ENCODE peak calls at places on chromosomes 11 and 22, in four cellular contexts. E is MM.1S, O is fibroblast of mammary gland, Z is cardiac fibroblast. D is an unnamed sample.

GRCh38 chr11:84865791-84866535 is 761.2 kb downstream of the DLG2 start:
- DNase-seq in E (no peak), Z (no peak), O (peak; percentile 32), D (peak; percentile 24)

GRCh38 chr22:24578355-24579241 is 14.3 kb downstream of the LRRC75B start:
- DNase-seq in E (no peak), Z (no peak), O (no peak), D (peak; percentile 86)

GRCh38 chr11:76266269-76266668 is 60.0 kb upstream of the WNT11 start:
- DNase-seq in E (no peak), O (peak; percentile 84), Z (peak; percentile 89), D (peak; percentile 76)

GRCh38 chr22:29309332-29310064 is 3.0 kb downstream of the GAS2L1 start:
- DNase-seq in Z (no peak), E (no peak), O (no peak), D (no peak)

GRCh38 chr22:25420471-25420924 is 144.0 kb upstream of the GRK3 start:
- DNase-seq in O (no peak), Z (no peak), E (no peak), D (no peak)

GRCh38 chr11:68263444-68264035 is 8.2 kb downstream of the C11orf24 start:
- DNase-seq in Z (no peak), O (peak; percentile 12), E (no peak), D (no peak)

GRCh38 chr11:126588630-126589491 is 233.4 kb downstream of the ST3GAL4 start:
- DNase-seq in O (no peak), Z (no peak), E (no peak), D (no peak)

GRCh38 chr22:27480487-27480886 is 321.1 kb downstream of the MN1 start:
- DNase-seq in Z (no peak), O (no peak), E (no peak), D (no peak)

GRCh38 chr11:23252426-23252825 is 392.2 kb upstream of the CCDC179 start:
- DNase-seq in Z (no peak), E (no peak), O (no peak), D (no peak)

GRCh38 chr11:2186669-2187266 is 15.2 kb upstream of the TH start:
- DNase-seq in E (peak; percentile 30), Z (peak; percentile 26), O (no peak), D (no peak)

GRCh38 chr11:57290288-57290687 is 34.5 kb downstream of the TNKS1BP1 start:
- DNase-seq in Z (peak; percentile 68), O (peak; percentile 68), E (no peak), D (peak; percentile 24)

GRCh38 chr11:63765688-63766241 is 2.8 kb downstream of the ZFTA start:
- DNase-seq in Z (no peak), O (no peak), E (no peak), D (no peak)
- H3K4me3 ChIP-seq in Z (no peak overlapping the region), O (no peak overlapping the region), E (no peak overlapping the region), D (no peak overlapping the region)

GRCh38 chr11:66652651-66653050 is 14.1 kb downstream of the RBM4 start:
- DNase-seq in O (no peak), E (no peak), Z (no peak), D (no peak)
- H3K4me3 ChIP-seq in O (no peak overlapping the region), E (no peak overlapping the region), Z (no peak overlapping the region), D (no peak overlapping the region)

GRCh38 chr11:35515224-35515623 is 10.2 kb downstream of the PAMR1 start:
- DNase-seq in O (peak; percentile 85), Z (peak; percentile 84), E (no peak), D (peak; percentile 74)
- H3K4me3 ChIP-seq in O (no peak overlapping the region), Z (no peak overlapping the region), E (no peak overlapping the region), D (no peak overlapping the region)

GRCh38 chr11:270451-271208 is 7.6 kb upstream of the NLRP6 start:
- DNase-seq in E (no peak), O (no peak), Z (no peak), D (no peak)
- H3K4me3 ChIP-seq in E (no peak overlapping the region), O (no peak overlapping the region), Z (no peak overlapping the region), D (no peak overlapping the region)

GRCh38 chr11:62603072-62603408 is 1.4 kb upstream of the MTA2 start:
- DNase-seq in E (no peak), Z (no peak), O (no peak), D (no peak)
- H3K4me3 ChIP-seq in E (no peak overlapping the region), Z (no peak overlapping the region), O (peak overlapping the region; percentile 89), D (peak overlapping the region; percentile 92)

DNA sequence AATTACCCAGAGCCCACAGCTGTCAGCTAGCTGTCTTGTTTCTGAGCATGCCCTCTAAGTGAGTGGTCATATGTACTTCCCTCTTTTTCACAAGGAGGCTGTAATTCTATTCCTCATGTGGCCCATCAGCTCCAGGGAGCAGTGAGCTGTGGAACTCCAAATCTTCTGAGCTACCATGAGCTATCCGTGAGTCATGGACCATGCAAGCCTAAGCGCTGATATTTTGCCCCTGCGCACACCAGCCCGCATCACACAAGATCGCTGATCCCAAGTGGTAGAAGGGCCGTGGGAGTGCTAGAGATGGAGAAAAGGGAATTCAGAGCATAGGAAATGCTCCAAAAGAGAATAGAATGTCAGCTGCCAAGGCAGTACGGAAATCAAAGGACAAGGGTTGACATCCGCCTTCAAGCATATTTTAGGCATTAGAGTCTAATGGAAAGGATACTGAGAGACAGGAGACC is 5.5 kb downstream of the FJX1 start:
- DNase-seq in Z (peak; percentile 92), O (peak; percentile 90), E (no peak), D (no peak)
- H3K4me3 ChIP-seq in Z (no peak overlapping the region), O (no peak overlapping the region), E (no peak overlapping the region), D (no peak overlapping the region)

GRCh38 chr11:119108857-119109221 is 1.7 kb downstream of the C2CD2L start:
- DNase-seq in E (no peak), O (no peak), Z (no peak), D (no peak)

GRCh38 chr11:119111361-119111925 is 4.3 kb downstream of the C2CD2L start:
- DNase-seq in Z (no peak), E (no peak), O (no peak), D (no peak)

GRCh38 chr11:119110439-119110838 is 3.3 kb downstream of the C2CD2L start:
- DNase-seq in E (no peak), O (no peak), Z (no peak), D (no peak)

GRCh38 chr11:119108151-119108856 is 1.2 kb downstream of the C2CD2L start:
- DNase-seq in E (peak; percentile 72), O (peak; percentile 14), Z (peak; percentile 33), D (peak; percentile 27)

DNA sequence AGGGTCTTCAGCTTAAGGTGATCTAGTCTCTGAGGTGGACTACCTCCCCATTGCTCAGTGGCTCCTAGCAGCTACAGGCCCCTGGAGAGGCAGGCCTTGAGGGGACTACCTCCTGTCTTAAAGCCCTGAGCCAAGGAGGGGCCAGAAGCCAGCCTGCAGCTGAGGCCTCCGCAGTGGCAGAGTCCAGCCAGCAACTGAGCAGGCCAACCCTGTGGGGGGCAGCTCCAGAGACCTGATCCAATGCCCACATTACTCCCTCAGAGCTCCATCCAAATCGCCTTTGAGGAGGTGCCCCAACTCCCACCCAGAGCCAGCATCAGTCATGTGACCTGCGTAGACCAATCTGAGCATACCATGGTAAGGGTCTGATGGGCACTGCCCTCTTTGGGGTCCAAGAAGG is 2.7 kb downstream of the C2CD2L start:
- DNase-seq in Z (no peak), O (no peak), E (no peak), D (no peak)
- H3K4me3 ChIP-seq in Z (no peak overlapping the region), O (no peak overlapping the region), E (no peak overlapping the region), D (no peak overlapping the region)

DNA sequence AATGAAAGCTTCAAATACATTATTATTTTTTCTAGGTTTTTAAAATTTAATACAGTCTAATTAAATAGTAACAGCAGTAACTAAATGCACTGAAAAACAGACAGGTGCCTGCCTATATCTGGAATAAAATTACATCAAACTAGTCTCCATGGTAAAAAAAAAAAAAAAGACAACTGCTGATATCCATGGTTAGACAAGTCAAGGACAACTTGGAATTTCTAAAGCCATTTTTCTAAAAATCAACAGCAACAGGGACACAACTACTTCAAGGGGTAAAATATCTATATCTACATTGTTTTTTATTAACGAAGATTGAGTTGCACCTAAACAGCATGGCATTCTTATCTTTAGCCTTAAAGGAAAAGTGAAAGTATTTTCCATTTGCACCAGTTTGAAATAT is 74.7 kb upstream of the VPREB1 start:
- DNase-seq in E (no peak), Z (no peak), O (no peak), D (no peak)
- H3K4me3 ChIP-seq in E (no peak overlapping the region), Z (no peak overlapping the region), O (no peak overlapping the region), D (no peak overlapping the region)

GRCh38 chr11:83174008-83174407 is 17.1 kb downstream of the PCF11 start:
- DNase-seq in O (no peak), E (peak; percentile 69), Z (no peak), D (no peak)

GRCh38 chr11:83168756-83169155 is 11.8 kb downstream of the PCF11 start:
- DNase-seq in E (no peak), O (no peak), Z (no peak), D (no peak)

GRCh38 chr11:83175815-83176214 is 17.7 kb upstream of the ANKRD42 start:
- DNase-seq in O (no peak), Z (no peak), E (no peak), D (no peak)

GRCh38 chr11:83172551-83172950 is 15.6 kb downstream of the PCF11 start:
- DNase-seq in E (no peak), Z (no peak), O (no peak), D (no peak)
- H3K4me3 ChIP-seq in E (no peak overlapping the region), Z (no peak overlapping the region), O (no peak overlapping the region), D (no peak overlapping the region)

GRCh38 chr11:129374993-129375721 is 491 bp upstream of the BARX2 start:
- DNase-seq in O (no peak), E (peak; percentile 96), Z (peak; percentile 16), D (peak; percentile 3)

GRCh38 chr11:129377739-129378138 is 2.1 kb downstream of the BARX2 start:
- DNase-seq in E (no peak), Z (no peak), O (no peak), D (no peak)

GRCh38 chr11:129375731-129376657 is at the start of gene BARX2:
- DNase-seq in Z (peak; percentile 70), E (peak; percentile 79), O (peak; percentile 64), D (peak; percentile 60)

GRCh38 chr11:129374081-129374992 is 1.3 kb upstream of the BARX2 start:
- DNase-seq in O (no peak), Z (no peak), E (peak; percentile 73), D (no peak)

DNA sequence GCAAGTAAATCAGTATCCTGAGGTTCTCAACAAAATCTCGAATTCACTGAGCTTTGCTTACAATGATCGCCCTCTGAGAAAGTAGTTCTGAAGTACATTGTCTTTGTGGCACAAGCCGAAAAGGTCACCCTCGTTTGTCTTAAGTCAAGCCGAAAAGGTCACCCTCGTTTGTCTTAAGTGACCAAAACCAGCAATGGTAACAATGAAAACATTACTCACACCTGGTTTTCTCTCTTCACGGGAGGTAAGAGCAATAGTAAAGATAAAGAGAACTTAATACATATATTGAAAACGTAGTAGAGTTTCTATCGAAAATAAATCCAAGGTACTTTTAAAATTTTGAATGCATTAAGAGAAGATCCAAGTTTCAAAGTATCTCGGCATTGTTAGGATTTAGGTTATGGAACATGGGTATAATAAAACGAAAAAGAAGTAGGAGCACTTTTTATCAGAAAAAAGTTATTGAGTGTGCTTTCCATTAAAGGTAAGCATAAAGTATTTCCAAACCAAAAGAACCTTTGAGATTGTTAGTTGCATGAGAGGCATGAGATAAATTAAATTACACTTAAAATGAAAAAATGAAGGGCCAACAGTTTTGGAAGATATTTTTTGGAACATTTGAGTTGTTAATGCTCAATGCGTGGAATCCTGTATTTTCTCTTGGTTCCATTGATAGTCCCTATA is 1.2 kb downstream of the BARX2 start:
- DNase-seq in E (no peak), O (no peak), Z (no peak), D (no peak)
- H3K4me3 ChIP-seq in E (peak overlapping the region; percentile 95), O (no peak overlapping the region), Z (no peak overlapping the region), D (no peak overlapping the region)

D was measured in fibroblast of villous mesenchyme.